ENCODE peak calls at places on chromosomes 7 and 10, in four cellular contexts. One of them, this sample, is unnamed.

GRCh38 chr10:125141860-125142484 is 18.4 kb downstream of the CTBP2 start:
- DNase-seq in HEK293T: no peak
- DNase-seq in K562: peak
- DNase-seq in GM12878: no peak
- DNase-seq in this sample: no peak

GRCh38 chr10:27611861-27612450 is 107.9 kb downstream of the RAB18 start:
- DNase-seq in HEK293T: no peak
- DNase-seq in K562: no peak
- DNase-seq in GM12878: no peak
- DNase-seq in this sample: no peak

GRCh38 chr10:12299222-12299973 is 49.9 kb upstream of the CAMK1D start:
- DNase-seq in HEK293T: no peak
- DNase-seq in K562: no peak
- DNase-seq in GM12878: no peak
- DNase-seq in this sample: no peak

GRCh38 chr7:107661081-107661864 is 645 bp downstream of the SLC26A4 start:
- DNase-seq in HEK293T: peak
- DNase-seq in K562: no peak
- DNase-seq in GM12878: no peak
- DNase-seq in this sample: peak

GRCh38 chr10:73529089-73529832 is 33.4 kb upstream of the PPP3CB start:
- DNase-seq in HEK293T: peak
- DNase-seq in K562: peak
- DNase-seq in GM12878: peak
- DNase-seq in this sample: peak

GRCh38 chr10:82535457-82535856 is 660.5 kb downstream of the NRG3 start:
- DNase-seq in HEK293T: no peak
- DNase-seq in K562: no peak
- DNase-seq in GM12878: no peak
- DNase-seq in this sample: no peak

GRCh38 chr10:111766464-111766863 is 417.1 kb downstream of the GPAM start:
- DNase-seq in HEK293T: no peak
- DNase-seq in K562: no peak
- DNase-seq in GM12878: no peak
- DNase-seq in this sample: no peak

GRCh38 chr10:63765126-63765525 is 243.9 kb downstream of the REEP3 start:
- DNase-seq in HEK293T: no peak
- DNase-seq in K562: no peak
- DNase-seq in GM12878: no peak
- DNase-seq in this sample: no peak

GRCh38 chr10:25017661-25018060 is 1.2 kb downstream of the THNSL1 start:
- DNase-seq in HEK293T: no peak
- DNase-seq in K562: no peak
- DNase-seq in GM12878: no peak
- DNase-seq in this sample: no peak

GRCh38 chr7:149773446-149774236 is at the start of gene ZNF467:
- DNase-seq in HEK293T: peak
- DNase-seq in K562: peak
- DNase-seq in GM12878: no peak
- DNase-seq in this sample: no peak

GRCh38 chr7:45681596-45682357 is 107.6 kb downstream of the ADCY1 start:
- DNase-seq in HEK293T: no peak
- DNase-seq in K562: no peak
- DNase-seq in GM12878: no peak
- DNase-seq in this sample: no peak

GRCh38 chr10:517236-517635 is 172.2 kb downstream of the DIP2C start:
- DNase-seq in HEK293T: no peak
- DNase-seq in K562: no peak
- DNase-seq in GM12878: no peak
- DNase-seq in this sample: no peak

GRCh38 chr10:44981172-44982113 is 2.8 kb upstream of the DEPP1 start:
- DNase-seq in HEK293T: no peak
- DNase-seq in K562: no peak
- DNase-seq in GM12878: no peak
- DNase-seq in this sample: peak

GRCh38 chr10:31707578-31708411 is 220.8 kb downstream of the ARHGAP12 start:
- DNase-seq in HEK293T: no peak
- DNase-seq in K562: no peak
- DNase-seq in GM12878: peak
- DNase-seq in this sample: no peak

DNA sequence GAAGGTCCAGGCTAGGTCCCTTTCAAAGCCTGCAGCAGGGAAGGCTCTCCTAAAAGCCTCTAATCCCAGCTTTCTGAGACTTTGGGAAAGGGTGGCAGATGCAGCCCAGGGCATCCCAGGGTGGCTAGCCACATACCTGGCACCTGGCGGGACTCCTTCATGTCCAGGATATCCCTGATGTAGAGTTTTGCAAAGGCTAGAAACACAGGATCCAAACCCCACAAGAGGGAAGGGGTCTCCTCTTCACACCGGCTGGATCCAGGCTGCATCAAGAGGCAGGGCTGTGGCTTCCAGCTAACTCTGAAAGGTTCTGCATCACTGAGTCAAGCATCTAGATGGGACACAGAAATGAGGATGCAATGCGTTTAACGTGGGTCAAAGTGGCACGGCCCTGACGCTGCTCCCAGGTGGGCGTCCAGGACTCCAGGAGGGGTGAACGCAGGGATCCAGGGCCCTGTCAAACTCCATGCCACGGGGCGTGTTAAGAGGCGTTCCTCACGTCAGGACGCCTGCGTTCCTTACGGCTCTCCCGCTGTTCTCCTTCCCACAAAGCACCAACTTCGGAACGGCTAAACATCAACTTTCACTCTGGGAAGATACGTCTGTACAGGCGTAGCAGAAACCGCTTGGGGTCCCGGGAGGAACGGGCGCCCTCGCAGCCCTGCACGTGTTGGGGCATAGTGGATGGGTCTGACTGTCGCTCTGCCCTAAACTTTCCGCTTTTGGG is 495 bp downstream of the STN1 start:
- DNase-seq in HEK293T: peak
- DNase-seq in K562: no peak
- DNase-seq in GM12878: no peak
- DNase-seq in this sample: peak
- TF ChIP-seq FOXK2 in HEK293T: no peak
- TF ChIP-seq FOXK2 in K562: no peak
- TF ChIP-seq FOXK2 in GM12878: no peak
- TF ChIP-seq FOXK2 in this sample: no peak

GRCh38 chr7:70585071-70585470 is 546.9 kb upstream of the GALNT17 start:
- DNase-seq in HEK293T: peak
- DNase-seq in K562: peak
- DNase-seq in GM12878: no peak
- DNase-seq in this sample: no peak
- TF ChIP-seq FOXK2 in HEK293T: no peak
- TF ChIP-seq FOXK2 in K562: no peak
- TF ChIP-seq FOXK2 in GM12878: no peak
- TF ChIP-seq FOXK2 in this sample: no peak

DNA sequence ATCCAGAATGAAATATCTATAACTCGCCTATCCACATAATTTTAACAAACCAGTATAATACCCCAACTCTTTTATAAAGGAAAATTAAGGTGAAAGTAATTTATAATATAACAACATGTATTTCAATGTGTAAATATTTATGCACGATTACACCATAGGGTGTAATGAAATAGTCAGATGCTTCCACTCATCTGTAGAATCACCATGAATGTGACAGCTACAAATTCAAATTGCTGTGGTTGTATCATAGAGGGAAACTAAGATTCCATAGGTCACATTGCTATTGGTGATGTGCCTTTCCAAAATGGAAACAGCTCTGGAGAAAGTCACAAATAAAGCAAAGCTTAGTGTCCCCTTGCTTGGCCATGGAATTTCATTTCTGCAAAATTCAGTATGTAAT is 95.7 kb downstream of the CPED1 start:
- DNase-seq in HEK293T: no peak
- DNase-seq in K562: no peak
- DNase-seq in GM12878: no peak
- DNase-seq in this sample: no peak
- TF ChIP-seq FOXK2 in HEK293T: no peak
- TF ChIP-seq FOXK2 in K562: no peak
- TF ChIP-seq FOXK2 in GM12878: no peak
- TF ChIP-seq FOXK2 in this sample: no peak

DNA sequence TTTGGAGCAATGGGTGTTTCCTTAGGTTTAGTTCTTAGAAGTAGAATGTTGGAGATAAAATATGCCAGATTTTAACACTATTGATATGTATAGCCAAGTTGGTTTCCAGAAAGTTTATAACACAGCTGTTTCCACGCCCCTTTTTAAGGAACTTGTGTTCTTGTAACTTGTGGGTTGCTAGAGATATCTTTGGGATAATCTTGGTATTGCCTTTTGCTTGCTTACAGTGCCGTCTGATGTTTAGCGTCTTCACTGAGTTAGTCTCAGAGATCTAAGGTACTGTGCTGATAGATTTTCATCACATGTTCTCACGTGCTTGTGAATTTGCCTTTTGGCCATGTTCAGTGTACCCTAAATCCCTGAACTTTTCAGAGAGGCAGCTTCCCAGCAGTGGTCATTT is 12.4 kb downstream of the TMEM248 start:
- DNase-seq in HEK293T: no peak
- DNase-seq in K562: no peak
- DNase-seq in GM12878: no peak
- DNase-seq in this sample: no peak
- TF ChIP-seq FOXK2 in HEK293T: no peak
- TF ChIP-seq FOXK2 in K562: no peak
- TF ChIP-seq FOXK2 in GM12878: no peak
- TF ChIP-seq FOXK2 in this sample: no peak

GRCh38 chr7:67916571-67916970 is 919.9 kb downstream of the TYW1 start:
- DNase-seq in HEK293T: no peak
- DNase-seq in K562: no peak
- DNase-seq in GM12878: no peak
- DNase-seq in this sample: no peak

GRCh38 chr7:67907792-67908191 is 911.2 kb downstream of the TYW1 start:
- DNase-seq in HEK293T: no peak
- DNase-seq in K562: no peak
- DNase-seq in GM12878: no peak
- DNase-seq in this sample: no peak

GRCh38 chr7:67917118-67917755 is 920.6 kb downstream of the TYW1 start:
- DNase-seq in HEK293T: no peak
- DNase-seq in K562: no peak
- DNase-seq in GM12878: no peak
- DNase-seq in this sample: no peak

GRCh38 chr7:67918158-67918557 is 921.5 kb downstream of the TYW1 start:
- DNase-seq in HEK293T: no peak
- DNase-seq in K562: no peak
- DNase-seq in GM12878: no peak
- DNase-seq in this sample: no peak

GRCh38 chr7:67913604-67914003 is 917.0 kb downstream of the TYW1 start:
- DNase-seq in HEK293T: no peak
- DNase-seq in K562: no peak
- DNase-seq in GM12878: no peak
- DNase-seq in this sample: no peak
- TF ChIP-seq FOXK2 in HEK293T: no peak
- TF ChIP-seq FOXK2 in K562: no peak
- TF ChIP-seq FOXK2 in GM12878: no peak
- TF ChIP-seq FOXK2 in this sample: no peak

GRCh38 chr7:64691831-64692230 is 25.9 kb downstream of the ZNF107 start:
- DNase-seq in HEK293T: no peak
- DNase-seq in K562: no peak
- DNase-seq in GM12878: no peak
- DNase-seq in this sample: no peak

GRCh38 chr7:64685091-64685490 is 19.2 kb downstream of the ZNF107 start:
- DNase-seq in HEK293T: no peak
- DNase-seq in K562: no peak
- DNase-seq in GM12878: no peak
- DNase-seq in this sample: no peak

GRCh38 chr7:64686493-64687184 is 20.7 kb downstream of the ZNF107 start:
- DNase-seq in HEK293T: no peak
- DNase-seq in K562: no peak
- DNase-seq in GM12878: no peak
- DNase-seq in this sample: peak

GRCh38 chr7:64685741-64686140 is 19.8 kb downstream of the ZNF107 start:
- DNase-seq in HEK293T: no peak
- DNase-seq in K562: no peak
- DNase-seq in GM12878: no peak
- DNase-seq in this sample: no peak

GRCh38 chr7:64687249-64687648 is 21.3 kb downstream of the ZNF107 start:
- DNase-seq in HEK293T: no peak
- DNase-seq in K562: no peak
- DNase-seq in GM12878: no peak
- DNase-seq in this sample: no peak
- TF ChIP-seq FOXK2 in HEK293T: no peak
- TF ChIP-seq FOXK2 in K562: no peak
- TF ChIP-seq FOXK2 in GM12878: no peak
- TF ChIP-seq FOXK2 in this sample: no peak

GRCh38 chr7:99392659-99393362 is 15.6 kb downstream of the PDAP1 start:
- DNase-seq in HEK293T: no peak
- DNase-seq in K562: peak
- DNase-seq in GM12878: no peak
- DNase-seq in this sample: no peak
- TF ChIP-seq FOXK2 in HEK293T: no peak
- TF ChIP-seq FOXK2 in K562: no peak
- TF ChIP-seq FOXK2 in GM12878: no peak
- TF ChIP-seq FOXK2 in this sample: no peak

GRCh38 chr7:16060492-16060891 is 360.8 kb downstream of the CRPPA start:
- DNase-seq in HEK293T: no peak
- DNase-seq in K562: no peak
- DNase-seq in GM12878: no peak
- DNase-seq in this sample: no peak
- TF ChIP-seq FOXK2 in HEK293T: no peak
- TF ChIP-seq FOXK2 in K562: no peak
- TF ChIP-seq FOXK2 in GM12878: no peak
- TF ChIP-seq FOXK2 in this sample: no peak

DNA sequence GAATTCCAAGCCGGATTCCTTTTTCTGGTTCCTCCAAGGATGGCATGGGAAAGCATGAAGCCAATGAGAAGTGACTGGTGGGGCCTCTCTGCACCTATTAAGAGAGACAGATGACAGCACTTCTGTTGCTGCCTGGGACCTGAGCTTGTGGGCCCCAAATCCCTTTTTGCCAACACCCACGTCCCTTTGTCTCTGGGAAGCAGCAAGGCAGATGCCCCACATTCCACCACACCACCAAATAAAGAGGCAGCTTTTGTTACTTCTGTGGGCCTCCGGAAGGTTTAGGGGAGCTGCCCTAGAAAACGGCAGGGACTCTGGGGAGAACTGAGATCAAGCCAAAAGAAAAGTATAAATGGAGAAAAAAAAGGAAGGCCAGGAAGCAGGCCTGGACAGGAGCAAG is 3.4 kb downstream of the CCDC136 start:
- DNase-seq in HEK293T: no peak
- DNase-seq in K562: no peak
- DNase-seq in GM12878: no peak
- DNase-seq in this sample: no peak
- TF ChIP-seq FOXK2 in HEK293T: no peak
- TF ChIP-seq FOXK2 in K562: no peak
- TF ChIP-seq FOXK2 in GM12878: no peak
- TF ChIP-seq FOXK2 in this sample: no peak

GRCh38 chr10:119459681-119460340 is 82.7 kb downstream of the RGS10 start:
- DNase-seq in HEK293T: no peak
- DNase-seq in K562: no peak
- DNase-seq in GM12878: no peak
- DNase-seq in this sample: no peak

GRCh38 chr10:119461923-119462322 is 80.6 kb downstream of the RGS10 start:
- DNase-seq in HEK293T: no peak
- DNase-seq in K562: no peak
- DNase-seq in GM12878: no peak
- DNase-seq in this sample: no peak

GRCh38 chr10:119460369-119461195 is 81.9 kb downstream of the RGS10 start:
- DNase-seq in HEK293T: no peak
- DNase-seq in K562: no peak
- DNase-seq in GM12878: no peak
- DNase-seq in this sample: no peak

GRCh38 chr10:119462773-119463172 is 79.7 kb downstream of the RGS10 start:
- DNase-seq in HEK293T: no peak
- DNase-seq in K562: no peak
- DNase-seq in GM12878: no peak
- DNase-seq in this sample: peak

GRCh38 chr10:119461380-119461779 is 81.1 kb downstream of the RGS10 start:
- DNase-seq in HEK293T: no peak
- DNase-seq in K562: no peak
- DNase-seq in GM12878: no peak
- DNase-seq in this sample: no peak
- TF ChIP-seq FOXK2 in HEK293T: no peak
- TF ChIP-seq FOXK2 in K562: no peak
- TF ChIP-seq FOXK2 in GM12878: no peak
- TF ChIP-seq FOXK2 in this sample: no peak